ENCODE peak calls at places on chromosome 16, in six cellular contexts. H is keratinocyte, W is HS-5, P is BE2C, M is Right ventricle myocardium superior, S is stomach. U is an unnamed sample.

GRCh38 chr16:84600343-84601229 is 17.3 kb downstream of the COTL1 start:
- DNase-seq in H (no peak), W (no peak), P (no peak), M (no peak), S (no peak), U (no peak)

GRCh38 chr16:19305443-19305842 is 19.9 kb downstream of the CLEC19A start:
- DNase-seq in H (no peak), W (no peak), P (no peak), M (no peak), S (no peak), U (no peak)

GRCh38 chr16:14529010-14529669 is 100.9 kb downstream of the PARN start:
- DNase-seq in H (peak), W (peak), P (peak), M (peak), S (peak), U (peak)

GRCh38 chr16:24139282-24139681 is 116.9 kb upstream of the CACNG3 start:
- DNase-seq in H (no peak), W (no peak), P (no peak), M (no peak), S (no peak), U (no peak)

GRCh38 chr16:84503751-84504395 is 586 bp downstream of the MEAK7 start:
- DNase-seq in H (peak), W (no peak), P (no peak), M (peak), S (no peak), U (no peak)

GRCh38 chr16:68416057-68417046 is 32.0 kb downstream of the SMPD3 start:
- DNase-seq in H (no peak), W (no peak), P (no peak), M (no peak), S (peak), U (no peak)

GRCh38 chr16:68281368-68282063 is 17.2 kb downstream of the SLC7A6 start:
- DNase-seq in H (no peak), W (no peak), P (no peak), M (no peak), S (no peak), U (no peak)

GRCh38 chr16:54266363-54266955 is 20.1 kb downstream of the IRX3 start:
- DNase-seq in H (no peak), W (no peak), P (no peak), M (no peak), S (no peak), U (no peak)

GRCh38 chr16:90020260-90020837 is 1.1 kb upstream of the DBNDD1 start:
- DNase-seq in H (no peak), W (no peak), P (no peak), M (no peak), S (no peak), U (no peak)

GRCh38 chr16:86343111-86343642 is 167.2 kb upstream of the FOXF1 start:
- DNase-seq in H (no peak), W (no peak), P (peak), M (peak), S (peak), U (no peak)

GRCh38 chr16:80527297-80527696 is 13.5 kb upstream of the DYNLRB2 start:
- DNase-seq in H (no peak), W (no peak), P (no peak), M (no peak), S (no peak), U (no peak)

GRCh38 chr16:13093676-13094075 is 192.3 kb downstream of the SHISA9 start:
- DNase-seq in H (no peak), W (no peak), P (no peak), M (no peak), S (no peak), U (no peak)

GRCh38 chr16:85418978-85419491 is 194.1 kb upstream of the GSE1 start:
- DNase-seq in H (no peak), W (no peak), P (peak), M (peak), S (no peak), U (no peak)

GRCh38 chr16:81885976-81886586 is 107.0 kb downstream of the PLCG2 start:
- DNase-seq in H (no peak), W (no peak), P (peak), M (no peak), S (no peak), U (no peak)

GRCh38 chr16:25501530-25502255 is 190.1 kb upstream of the HS3ST4 start:
- DNase-seq in H (no peak), W (no peak), P (no peak), M (no peak), S (no peak), U (no peak)

GRCh38 chr16:75109732-75110243 is 6.8 kb downstream of the LDHD start:
- DNase-seq in H (no peak), W (no peak), P (no peak), M (peak), S (peak), U (no peak)

GRCh38 chr16:71781741-71782140 is 26.9 kb downstream of the AP1G1 start:
- DNase-seq in H (no peak), W (no peak), P (no peak), M (no peak), S (no peak), U (no peak)

GRCh38 chr16:47142469-47143328 is 1.0 kb downstream of the NETO2 start:
- DNase-seq in H (no peak), W (no peak), P (peak), M (peak), S (peak), U (no peak)

GRCh38 chr16:81567987-81568748 is 123.6 kb downstream of the CMIP start:
- DNase-seq in H (no peak), W (no peak), P (no peak), M (no peak), S (peak), U (no peak)

GRCh38 chr16:12095275-12096161 is 119.0 kb downstream of the SNX29 start:
- DNase-seq in H (no peak), W (peak), P (peak), M (peak), S (peak), U (no peak)

GRCh38 chr16:52235186-52235585 is 311.8 kb downstream of the TOX3 start:
- DNase-seq in H (no peak), W (no peak), P (no peak), M (no peak), S (no peak), U (no peak)

GRCh38 chr16:85188822-85189672 is 76.8 kb upstream of the CIBAR2 start:
- DNase-seq in H (no peak), W (no peak), P (no peak), M (no peak), S (no peak), U (no peak)

GRCh38 chr16:25155553-25156460 is 44.3 kb downstream of the LCMT1 start:
- DNase-seq in H (no peak), W (no peak), P (no peak), M (no peak), S (no peak), U (no peak)

GRCh38 chr16:27326738-27327585 is 13.2 kb downstream of the IL4R start:
- DNase-seq in H (peak), W (peak), P (no peak), M (peak), S (peak), U (peak)

GRCh38 chr16:79253100-79253631 is 347.4 kb downstream of the MAF start:
- DNase-seq in H (no peak), W (no peak), P (no peak), M (no peak), S (peak), U (no peak)

GRCh38 chr16:8718753-8719386 is 44.5 kb downstream of the ABAT start:
- DNase-seq in H (no peak), W (no peak), P (no peak), M (no peak), S (no peak), U (no peak)

GRCh38 chr16:19366384-19366783 is 51.3 kb upstream of the TMC5 start:
- DNase-seq in H (no peak), W (no peak), P (no peak), M (no peak), S (no peak), U (no peak)

GRCh38 chr16:74623214-74623842 is 16.4 kb upstream of the GLG1 start:
- DNase-seq in H (no peak), W (no peak), P (no peak), M (no peak), S (peak), U (no peak)

GRCh38 chr16:86789621-86790051 is 211.3 kb downstream of the FOXL1 start:
- DNase-seq in H (no peak), W (no peak), P (no peak), M (no peak), S (no peak), U (no peak)

GRCh38 chr16:25751230-25751629 is 59.5 kb downstream of the HS3ST4 start:
- DNase-seq in H (no peak), W (no peak), P (no peak), M (no peak), S (no peak), U (no peak)

GRCh38 chr16:85168732-85169256 is 56.5 kb upstream of the CIBAR2 start:
- DNase-seq in H (no peak), W (no peak), P (peak), M (peak), S (no peak), U (no peak)

GRCh38 chr16:8677481-8677880 is 3.1 kb downstream of the ABAT start:
- DNase-seq in H (no peak), W (peak), P (peak), M (no peak), S (no peak), U (no peak)

GRCh38 chr16:80623376-80623775 is 82.6 kb downstream of the DYNLRB2 start:
- DNase-seq in H (no peak), W (no peak), P (no peak), M (no peak), S (no peak), U (no peak)

GRCh38 chr16:53899471-53899870 is 195.5 kb downstream of the FTO start:
- DNase-seq in H (no peak), W (no peak), P (no peak), M (no peak), S (no peak), U (no peak)

GRCh38 chr16:83966153-83966696 is 1.8 kb upstream of the NECAB2 start:
- DNase-seq in H (no peak), W (no peak), P (no peak), M (peak), S (no peak), U (no peak)

GRCh38 chr16:80656731-80657150 is 115.9 kb downstream of the DYNLRB2 start:
- DNase-seq in H (no peak), W (no peak), P (no peak), M (no peak), S (no peak), U (no peak)

GRCh38 chr16:88886915-88887521 is 20.6 kb upstream of the PABPN1L start:
- DNase-seq in H (no peak), W (no peak), P (peak), M (peak), S (peak), U (no peak)

GRCh38 chr16:85220125-85220839 is 108.0 kb upstream of the CIBAR2 start:
- DNase-seq in H (no peak), W (no peak), P (peak), M (peak), S (peak), U (peak)

U was measured in BJ.